ENCODE peak calls at places on chromosomes 2 and 18, in seven cellular contexts. S is CD8-positive, alpha-beta memory T cell; E is aorta; A is astrocyte of the spinal cord; F is naive thymus-derived CD4-positive, alpha-beta T cell; L is heart right ventricle; D is SJSA1. H is an unnamed sample.

GRCh38 chr2:96541753-96542152 is 5.2 kb downstream of the ARID5A start:
- DNase-seq in E (peak), A (no peak), D (no peak), F (no peak), S (no peak), L (no peak), H (no peak)

GRCh38 chr2:175976758-175977157 is 25.3 kb downstream of the LNPK start:
- DNase-seq in F (no peak), E (no peak), D (peak), L (no peak), A (peak), S (no peak), H (no peak)

GRCh38 chr2:102505290-102505689 is 32.3 kb downstream of the SLC9A4 start:
- DNase-seq in F (no peak), L (no peak), E (no peak), A (no peak), S (no peak), D (no peak), H (no peak)

GRCh38 chr2:180970052-180970451 is 10.4 kb upstream of the UBE2E3 start:
- DNase-seq in E (no peak), S (no peak), D (no peak), F (no peak), L (no peak), A (no peak), H (no peak)

GRCh38 chr2:10332402-10333246 is 29.9 kb downstream of the HPCAL1 start:
- DNase-seq in A (peak), L (no peak), E (peak), S (no peak), D (no peak), F (no peak), H (no peak)

GRCh38 chr2:239299218-239299939 is 101.4 kb downstream of the HDAC4 start:
- DNase-seq in F (no peak), A (no peak), L (no peak), S (no peak), E (peak), D (no peak), H (no peak)

GRCh38 chr2:1740714-1741584 is 3.4 kb downstream of the PXDN start:
- DNase-seq in A (no peak), E (peak), D (peak), L (no peak), S (no peak), F (no peak), H (no peak)

GRCh38 chr2:150572194-150572766 is 84.8 kb upstream of the RND3 start:
- DNase-seq in E (no peak), S (no peak), L (no peak), D (no peak), F (no peak), A (no peak), H (no peak)

GRCh38 chr2:56118474-56118873 is 65.3 kb upstream of the CCDC85A start:
- DNase-seq in E (no peak), S (no peak), L (no peak), F (no peak), A (no peak), D (no peak), H (no peak)

GRCh38 chr2:238649936-238650518 is 197.9 kb upstream of the TWIST2 start:
- DNase-seq in S (no peak), F (no peak), A (no peak), E (no peak), D (no peak), L (no peak), H (no peak)

GRCh38 chr2:207768168-207768890 is 1.4 kb downstream of the FZD5 start:
- DNase-seq in F (no peak), A (peak), S (peak), L (peak), E (peak), D (no peak), H (peak)

GRCh38 chr18:11817229-11817628 is 34.0 kb upstream of the CHMP1B start:
- DNase-seq in L (no peak), E (no peak), S (no peak), F (no peak), A (no peak), D (no peak), H (no peak)

GRCh38 chr2:152600698-152601097 is 116.6 kb downstream of the PRPF40A start:
- DNase-seq in L (no peak), D (no peak), E (no peak), A (no peak), S (no peak), F (no peak), H (no peak)

GRCh38 chr2:169705927-169706326 is 11.7 kb downstream of the PHOSPHO2 start:
- DNase-seq in S (no peak), E (no peak), F (no peak), D (no peak), A (no peak), L (no peak), H (no peak)

GRCh38 chr18:12423393-12423792 is 15.7 kb downstream of the PRELID3A start:
- DNase-seq in A (no peak), F (no peak), S (no peak), D (no peak), E (no peak), L (no peak), H (no peak)

GRCh38 chr18:8656226-8656625 is 47.0 kb downstream of the RAB12 start:
- DNase-seq in E (no peak), L (no peak), A (no peak), F (no peak), D (no peak), S (no peak), H (no peak)

GRCh38 chr2:96694816-96695455 is 44.9 kb downstream of the LMAN2L start:
- DNase-seq in A (no peak), L (no peak), D (no peak), S (no peak), E (peak), F (no peak), H (no peak)

GRCh38 chr2:126851756-126852155 is 46.9 kb upstream of the TEX51 start:
- DNase-seq in S (no peak), D (no peak), E (no peak), F (no peak), A (no peak), L (no peak), H (no peak)

GRCh38 chr2:126849486-126849885 is 49.2 kb upstream of the TEX51 start:
- DNase-seq in D (no peak), S (no peak), F (no peak), E (peak), A (no peak), L (no peak), H (no peak)

GRCh38 chr2:126849991-126850535 is 48.6 kb upstream of the TEX51 start:
- DNase-seq in S (no peak), E (no peak), F (no peak), A (no peak), L (no peak), D (no peak), H (no peak)

GRCh38 chr2:126852361-126852760 is 46.3 kb upstream of the TEX51 start:
- DNase-seq in L (no peak), E (no peak), D (no peak), A (no peak), F (no peak), S (no peak), H (no peak)

DNA sequence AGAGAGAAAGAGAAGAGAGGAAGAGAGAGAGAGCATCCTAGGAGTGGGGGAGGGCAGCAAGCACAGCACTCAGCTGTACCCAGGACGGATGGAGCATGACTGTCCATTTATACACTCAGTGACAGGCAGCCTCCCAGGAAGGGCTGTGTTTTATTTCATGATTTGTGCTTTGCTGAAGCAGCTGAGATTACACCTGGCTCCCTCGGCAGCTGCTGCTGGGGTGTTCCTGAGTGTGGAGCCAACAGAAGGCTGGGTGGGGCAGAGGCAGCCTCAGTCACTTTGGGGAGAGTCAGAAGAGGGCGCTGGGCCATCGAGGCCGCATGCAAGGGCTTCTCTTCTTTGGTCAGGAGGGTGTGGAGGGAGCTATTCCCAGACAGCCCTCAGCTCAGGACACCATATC is 47.7 kb upstream of the TEX51 start:
- DNase-seq in D (no peak), F (no peak), A (no peak), E (peak), L (no peak), S (no peak), H (no peak)
- H3K4me3 ChIP-seq in D (no peak), F (no peak), A (no peak), E (no peak), L (no peak), S (no peak), H (no peak)

DNA sequence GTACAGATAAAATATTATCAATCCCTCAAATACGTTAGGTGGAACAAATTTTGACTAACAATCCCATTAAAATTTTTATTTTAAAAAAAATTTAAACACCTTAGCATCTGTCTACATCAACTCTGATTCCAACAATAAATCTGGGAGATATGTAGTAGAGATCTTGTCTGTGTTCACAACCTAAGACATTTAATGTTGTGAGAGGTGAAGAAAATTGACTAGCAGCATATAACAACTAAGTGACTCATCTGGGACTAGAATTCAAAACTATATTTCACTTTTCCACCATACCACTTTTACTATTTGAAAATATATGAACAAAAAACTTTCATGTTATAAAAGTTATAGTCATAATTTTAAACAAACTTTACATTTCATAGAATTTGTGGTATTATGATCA is 97.9 kb downstream of the ATAD2B start:
- DNase-seq in D (no peak), E (no peak), S (no peak), F (no peak), L (no peak), A (no peak), H (no peak)
- H3K4me3 ChIP-seq in D (no peak), E (no peak), S (no peak), F (no peak), L (no peak), A (no peak), H (no peak)

GRCh38 chr2:113886479-113887383 is 3.2 kb upstream of the ACTR3 start:
- DNase-seq in A (peak), S (peak), D (peak), E (no peak), F (no peak), L (peak), H (peak)
- H3K4me3 ChIP-seq in A (no peak), S (peak), D (no peak), E (no peak), F (no peak), L (no peak), H (peak)

GRCh38 chr2:227828385-227828990 is 14.8 kb downstream of the CCL20 start:
- DNase-seq in D (no peak), F (no peak), S (no peak), A (no peak), L (no peak), E (no peak), H (no peak)

GRCh38 chr2:227823922-227824321 is 10.3 kb downstream of the CCL20 start:
- DNase-seq in A (no peak), F (no peak), E (no peak), D (no peak), S (no peak), L (no peak), H (no peak)

GRCh38 chr2:227824711-227825110 is 11.1 kb downstream of the CCL20 start:
- DNase-seq in S (no peak), A (peak), D (peak), L (no peak), F (no peak), E (no peak), H (no peak)

GRCh38 chr2:227826563-227826962 is 12.9 kb downstream of the CCL20 start:
- DNase-seq in F (no peak), E (no peak), S (peak), A (no peak), L (no peak), D (no peak), H (no peak)

GRCh38 chr2:227826019-227826521 is 12.4 kb downstream of the CCL20 start:
- DNase-seq in E (no peak), F (no peak), L (no peak), D (no peak), S (peak), A (no peak), H (no peak)
- H3K4me3 ChIP-seq in E (no peak), F (no peak), L (no peak), D (no peak), S (no peak), A (no peak), H (no peak)

DNA sequence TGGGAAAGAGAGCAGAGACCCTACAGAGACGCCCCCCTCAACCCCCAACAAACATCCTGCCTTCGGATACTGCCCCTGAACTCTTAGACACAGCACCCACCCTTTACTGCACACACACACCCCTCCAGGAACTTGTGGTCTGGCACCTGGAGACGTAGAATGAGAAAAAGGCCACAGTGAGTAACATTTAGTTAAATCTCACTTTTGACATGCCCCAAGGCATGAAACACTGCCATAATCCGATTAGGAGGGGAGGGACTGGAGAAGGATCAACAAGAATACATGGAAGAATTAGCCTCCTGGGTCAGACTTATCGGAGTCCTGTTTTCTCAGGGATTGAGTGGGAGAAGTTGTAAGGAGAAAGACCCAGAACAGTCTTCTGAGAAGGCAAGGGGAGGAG is 4.1 kb downstream of the CDK5R2 start:
- DNase-seq in S (no peak), F (no peak), A (no peak), L (no peak), E (no peak), D (no peak), H (no peak)
- H3K4me3 ChIP-seq in S (no peak), F (no peak), A (no peak), L (no peak), E (no peak), D (no peak), H (no peak)

DNA sequence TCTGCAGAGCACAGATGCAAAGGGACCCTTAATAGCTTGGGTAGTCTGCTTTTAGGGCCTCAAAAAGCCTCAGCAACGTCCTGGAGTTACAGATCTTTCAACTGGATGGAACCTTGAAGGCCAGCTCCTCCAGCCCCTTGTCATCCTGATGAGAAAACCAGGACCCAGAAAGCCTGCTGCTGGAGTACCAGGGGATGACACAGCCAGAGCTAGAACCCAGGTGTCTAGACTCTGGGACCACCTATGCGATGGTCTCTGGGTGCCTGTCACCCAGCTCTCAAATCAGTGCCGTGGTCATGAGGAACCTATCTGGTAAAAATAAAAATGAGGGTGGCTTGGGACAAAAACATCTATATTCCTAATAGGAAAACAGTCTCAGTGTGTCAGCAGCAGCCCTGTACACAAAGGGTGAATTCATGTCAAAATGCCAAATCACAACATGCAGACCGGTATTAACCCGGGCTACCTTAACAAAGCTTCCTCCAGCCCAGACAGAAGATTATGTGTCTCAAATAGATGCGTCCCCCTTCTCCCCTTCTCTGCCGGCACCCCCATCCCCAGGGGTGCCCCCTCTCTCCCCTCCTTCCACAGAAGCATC is 28.5 kb downstream of the SMAD7 start:
- DNase-seq in E (no peak), D (peak), A (no peak), F (no peak), S (no peak), L (no peak), H (no peak)
- H3K4me3 ChIP-seq in E (peak), D (no peak), A (no peak), F (no peak), S (peak), L (peak), H (no peak)

DNA sequence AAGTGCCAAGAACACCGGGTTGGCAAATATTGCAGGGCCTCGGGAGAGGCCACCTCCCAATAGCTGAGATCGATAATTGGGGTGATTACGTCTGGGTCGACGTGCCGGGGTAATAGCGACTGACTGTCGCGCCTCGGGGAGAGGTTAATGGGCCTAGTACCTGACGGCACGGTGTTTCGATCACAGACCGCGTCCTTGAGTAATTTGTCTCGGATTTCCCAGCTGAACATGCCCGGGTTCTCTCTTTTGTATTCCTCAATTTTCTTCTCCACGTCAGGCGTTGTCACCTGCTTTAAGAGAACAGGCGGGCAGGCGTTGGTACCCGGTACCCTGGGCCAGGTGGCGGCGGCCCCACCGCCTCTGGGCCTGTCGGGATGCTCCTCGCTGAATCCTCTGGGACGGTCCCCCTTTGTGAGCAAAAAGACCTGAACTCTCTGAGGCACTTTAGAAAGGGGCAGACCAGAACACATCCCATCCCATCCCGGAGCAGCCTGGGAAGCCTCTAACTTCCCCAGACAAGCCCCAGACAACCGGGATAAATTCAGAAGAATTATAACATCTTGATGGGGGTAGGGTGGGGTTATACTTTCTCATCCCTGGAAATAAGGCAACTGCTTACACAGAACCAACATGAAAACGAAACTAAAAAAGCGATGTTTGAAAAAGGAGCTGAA is 3.3 kb downstream of the PAX3 start:
- DNase-seq in A (peak), D (no peak), L (no peak), E (no peak), S (no peak), F (no peak), H (no peak)
- H3K4me3 ChIP-seq in A (peak), D (peak), L (peak), E (peak), S (peak), F (peak), H (no peak)

DNA sequence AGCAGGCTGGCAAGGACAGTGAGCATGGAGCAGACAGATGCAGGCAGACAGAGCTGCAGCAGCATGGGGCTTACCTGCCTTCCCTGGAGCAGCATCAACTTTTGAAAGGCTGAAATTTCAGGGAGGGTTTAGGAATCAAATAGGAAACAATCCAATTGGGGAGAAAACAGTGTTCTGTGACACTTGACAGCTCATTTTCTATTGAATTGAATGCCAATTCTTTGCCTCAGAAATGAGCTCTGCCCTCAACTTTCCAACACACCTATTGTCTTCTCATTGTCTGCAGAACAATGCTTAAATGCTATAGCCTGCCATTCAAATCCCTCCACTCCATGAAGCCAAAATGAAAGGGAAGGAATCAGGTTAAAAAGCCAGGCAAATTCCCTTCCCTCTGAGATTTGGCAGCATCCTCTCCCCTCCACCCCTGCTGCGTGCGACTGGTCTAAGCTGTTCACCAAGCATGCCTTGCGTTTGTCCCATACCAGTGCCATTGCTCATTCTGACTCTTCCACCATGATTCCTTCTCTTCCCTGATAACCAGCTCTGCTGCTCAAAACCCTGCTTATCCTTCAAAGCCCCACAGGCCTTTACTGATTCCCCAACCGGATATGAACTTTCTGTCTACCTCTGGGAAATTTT is 32.3 kb upstream of the TMEM131 start:
- DNase-seq in F (no peak), L (no peak), A (peak), E (no peak), S (no peak), D (no peak), H (no peak)
- H3K4me3 ChIP-seq in F (no peak), L (no peak), A (no peak), E (no peak), S (no peak), D (no peak), H (peak)

GRCh38 chr2:101310591-101311389 is 2.3 kb upstream of the RNF149 start:
- DNase-seq in A (no peak), F (no peak), S (no peak), D (no peak), E (no peak), L (no peak), H (no peak)

GRCh38 chr2:101309211-101309700 is 755 bp upstream of the RNF149 start:
- DNase-seq in F (no peak), L (no peak), D (peak), A (no peak), E (no peak), S (no peak), H (no peak)

GRCh38 chr2:101307950-101308431 is 510 bp downstream of the RNF149 start:
- DNase-seq in F (peak), L (peak), D (no peak), S (peak), A (peak), E (peak), H (peak)

GRCh38 chr2:101308432-101309210 is at the start of gene RNF149:
- DNase-seq in L (peak), D (peak), A (peak), S (peak), F (peak), E (peak), H (peak)

DNA sequence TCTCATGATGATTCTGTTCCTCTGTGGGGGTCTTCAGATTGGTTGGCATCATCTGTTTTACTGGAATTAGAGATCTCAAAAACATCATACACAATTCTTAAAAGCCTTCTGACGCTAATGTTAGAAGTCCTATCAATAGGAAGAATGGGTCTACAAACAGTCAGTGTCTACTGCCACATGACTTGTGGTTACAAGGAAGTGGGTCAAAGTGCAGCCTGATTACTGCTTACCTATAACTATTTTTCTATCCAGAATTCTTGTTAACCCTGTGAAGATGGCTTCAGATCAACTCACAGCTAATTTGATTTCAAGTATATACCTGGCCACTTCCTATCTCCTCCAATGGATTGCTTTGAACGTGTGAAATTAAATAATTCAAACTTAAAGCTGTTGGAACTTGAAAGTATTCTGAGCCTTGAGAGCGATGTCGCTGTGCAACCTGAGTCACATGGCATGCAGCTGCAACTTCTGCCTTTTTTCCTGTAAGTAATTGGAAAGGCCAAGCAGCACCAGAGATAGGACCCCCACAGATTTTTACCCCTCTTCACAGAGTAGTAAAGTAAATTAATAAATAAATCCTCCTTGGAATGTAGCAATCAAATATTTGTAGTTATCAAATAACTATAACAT is 3.0 kb upstream of the RNF149 start:
- DNase-seq in S (peak), E (no peak), D (no peak), A (no peak), F (peak), L (no peak), H (no peak)
- H3K4me3 ChIP-seq in S (no peak), E (no peak), D (no peak), A (no peak), F (peak), L (no peak), H (no peak)

H was measured in GM12865.